ENCODE peak calls at places on chromosomes 16 and 17, in ten cellular contexts. E, R, I, T, A, W, K, J, M and D are unnamed samples.

GRCh38 chr17:50630524-50631194 is 4.0 kb upstream of the ABCC3 start:
- DNase-seq in I (no peak), M (peak; percentile 34), A (no peak), W (no peak), T (no peak), E (peak; percentile 69), R (no peak), K (peak; percentile 67), J (peak; percentile 52), D (peak; percentile 60)

GRCh38 chr16:58187092-58187491 is 10.8 kb downstream of the CSNK2A2 start:
- DNase-seq in J (no peak), I (no peak), K (no peak), R (no peak), A (no peak), M (no peak), W (no peak), E (no peak), T (no peak), D (no peak)

GRCh38 chr17:9908649-9909042 is 3.6 kb upstream of the RCVRN start:
- DNase-seq in I (no peak), K (no peak), J (no peak), M (no peak), R (no peak), W (no peak), T (no peak), E (no peak), A (no peak), D (no peak)

GRCh38 chr17:41404024-41404651 is 6.7 kb upstream of the KRT31 start:
- DNase-seq in A (peak; percentile 97), J (peak; percentile 5), T (no peak), I (no peak), M (no peak), W (no peak), K (no peak), E (peak; percentile 99), R (no peak), D (no peak)

GRCh38 chr16:914453-914852 is 56.3 kb downstream of the LMF1 start:
- DNase-seq in A (peak; percentile 23), I (no peak), E (peak; percentile 0), T (no peak), R (no peak), J (peak; percentile 3), W (no peak), M (no peak), K (no peak), D (no peak)

GRCh38 chr17:80921741-80922579 is 69.7 kb upstream of the CHMP6 start:
- DNase-seq in W (no peak), E (no peak), K (no peak), A (no peak), I (no peak), R (peak; percentile 11), T (no peak), J (no peak), M (no peak), D (no peak)

GRCh38 chr16:50742521-50743150 is 750 bp downstream of the CYLD start:
- DNase-seq in I (peak; percentile 88), R (no peak), E (peak; percentile 23), T (peak; percentile 29), M (peak; percentile 43), K (peak; percentile 17), W (no peak), A (peak; percentile 43), J (peak; percentile 67), D (no peak)

GRCh38 chr17:47204722-47205418 is 4.3 kb upstream of the MYL4 start:
- DNase-seq in T (peak; percentile 34), K (no peak), J (peak; percentile 76), R (no peak), I (no peak), E (no peak), A (peak; percentile 47), M (peak; percentile 32), W (no peak), D (no peak)

GRCh38 chr17:79739148-79740062 is 8.7 kb downstream of the ENPP7 start:
- DNase-seq in T (no peak), K (no peak), R (no peak), M (no peak), W (no peak), J (no peak), E (no peak), A (no peak), I (no peak), D (no peak)

GRCh38 chr17:50565559-50566350 is 5.2 kb downstream of the CACNA1G start:
- DNase-seq in I (no peak), T (no peak), K (no peak), E (no peak), R (no peak), A (peak; percentile 4), M (no peak), W (peak; percentile 31), J (peak; percentile 34), D (no peak)

GRCh38 chr17:36741019-36741902 is 139.9 kb downstream of the MRM1 start:
- DNase-seq in R (no peak), J (no peak), I (no peak), E (no peak), A (no peak), W (no peak), M (no peak), T (no peak), K (no peak), D (no peak)

GRCh38 chr17:80649200-80649644 is 104.6 kb downstream of the RPTOR start:
- DNase-seq in M (peak; percentile 89), T (no peak), R (no peak), J (no peak), K (no peak), W (no peak), E (peak; percentile 59), I (no peak), A (no peak), D (no peak)

GRCh38 chr17:27578718-27579085 is 52.3 kb upstream of the LGALS9 start:
- DNase-seq in A (peak; percentile 68), T (no peak), J (peak; percentile 87), R (no peak), K (no peak), M (peak; percentile 65), I (no peak), W (no peak), E (peak; percentile 69), D (no peak)

GRCh38 chr17:49443862-49444261 is 29.2 kb upstream of the PHB1 start:
- DNase-seq in I (no peak), K (no peak), R (no peak), M (no peak), A (peak; percentile 42), J (no peak), E (no peak), W (no peak), T (no peak), D (no peak)

GRCh38 chr16:21302454-21302853 is 24.4 kb upstream of the CRYM start:
- DNase-seq in E (no peak), M (no peak), I (no peak), R (no peak), J (no peak), A (peak; percentile 3), K (no peak), W (no peak), T (no peak), D (no peak)

GRCh38 chr17:32609085-32609484 is 122.3 kb downstream of the CDK5R1 start:
- DNase-seq in A (no peak), T (peak; percentile 56), E (peak; percentile 68), M (peak; percentile 52), K (no peak), R (no peak), I (no peak), J (peak; percentile 74), W (no peak), D (no peak)

GRCh38 chr16:66324785-66325184 is 41.7 kb upstream of the CDH5 start:
- DNase-seq in M (no peak), W (peak; percentile 26), A (no peak), J (no peak), K (peak; percentile 70), I (no peak), T (no peak), R (no peak), E (peak; percentile 39), D (no peak)

GRCh38 chr17:78128616-78129384 is at the start of gene TMC6:
- DNase-seq in A (no peak), W (peak; percentile 31), I (peak; percentile 89), R (no peak), J (peak; percentile 89), E (peak; percentile 56), M (no peak), K (peak; percentile 63), T (no peak), D (no peak)

GRCh38 chr17:75615301-75615700 is 17.9 kb upstream of the SMIM5 start:
- DNase-seq in M (no peak), K (no peak), W (no peak), T (no peak), A (no peak), R (no peak), I (no peak), J (no peak), E (no peak), D (no peak)

GRCh38 chr17:2170023-2170422 is 115.1 kb downstream of the HIC1 start:
- DNase-seq in A (no peak), J (peak; percentile 69), I (no peak), K (peak; percentile 33), W (no peak), M (no peak), T (no peak), E (peak; percentile 37), R (no peak), D (no peak)
- TF ChIP-seq CTCF in A (no peak), J (peak; percentile 55), I (no peak), K (no peak), W (peak; percentile 39), M (no peak), T (no peak), E (peak; percentile 9), R (no peak), D (no peak)

GRCh38 chr16:64051826-64052225 is 1070.0 kb downstream of the CDH11 start:
- DNase-seq in J (no peak), K (peak; percentile 10), A (no peak), I (no peak), E (peak; percentile 42), R (no peak), M (no peak), W (no peak), T (no peak), D (no peak)
- TF ChIP-seq CTCF in J (no peak), K (no peak), A (peak; percentile 33), I (no peak), E (peak; percentile 43), R (no peak), M (no peak), W (peak; percentile 70), T (peak; percentile 45), D (no peak)

DNA sequence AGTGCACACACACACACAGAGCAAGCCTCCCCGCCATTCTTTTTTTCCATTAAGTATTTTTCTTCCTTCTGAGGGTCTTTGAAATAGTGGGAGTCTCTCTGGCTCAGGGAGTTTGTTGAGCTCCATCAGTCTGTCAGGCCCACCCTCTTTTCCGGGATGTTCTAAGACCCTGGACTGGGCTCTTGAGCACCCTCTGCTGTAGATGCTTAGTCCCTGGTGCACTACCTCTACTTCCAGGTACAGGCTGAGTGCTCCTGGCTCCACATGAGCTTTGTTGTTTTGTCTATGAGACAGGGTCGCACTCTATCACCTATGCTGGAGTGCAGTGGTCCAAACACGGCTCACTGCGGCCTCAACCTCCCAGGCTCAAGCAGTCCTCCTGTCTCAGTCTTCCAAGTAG is 20.7 kb downstream of the LIMD2 start:
- DNase-seq in R (no peak), J (no peak), A (no peak), I (no peak), K (no peak), E (no peak), W (no peak), T (no peak), M (no peak), D (no peak)
- TF ChIP-seq CTCF in R (no peak), J (no peak), A (no peak), I (no peak), K (no peak), E (no peak), W (no peak), T (no peak), M (no peak), D (no peak)

GRCh38 chr17:31286587-31286986 is 10.5 kb downstream of the OMG start:
- DNase-seq in E (no peak), R (no peak), W (no peak), J (no peak), K (no peak), I (no peak), M (no peak), A (no peak), T (no peak), D (no peak)
- TF ChIP-seq CTCF in E (no peak), R (no peak), W (no peak), J (no peak), K (no peak), I (no peak), M (no peak), A (no peak), T (no peak), D (no peak)